ENCODE peak calls at places on chromosomes 7 and 10, in six cellular contexts. B is Calu3; J is SW 1271; U is dorsolateral prefrontal cortex; P is activated naive CD4-positive, alpha-beta T cell treated with anti-CD3 and anti-CD28 coated beads, Interleukin-2, amount 50 U/mL, for 16 hours; I is Caki2. W is an unnamed sample.

GRCh38 chr10:132942101-132942739 is at the start of gene CFAP46:
- DNase-seq in B (peak; percentile 61), J (no peak), U (peak; percentile 79), P (peak; percentile 38), I (no peak), W (peak; percentile 63)

GRCh38 chr7:148941598-148942280 is 57.6 kb upstream of the EZH2 start:
- DNase-seq in B (peak; percentile 79), J (peak; percentile 23), U (no peak), P (peak; percentile 75), I (peak; percentile 65), W (peak; percentile 91)

GRCh38 chr10:124473070-124473469 is 11.4 kb downstream of the LHPP start:
- DNase-seq in B (no peak), J (no peak), U (no peak), P (no peak), I (no peak), W (no peak)

GRCh38 chr7:132049462-132050304 is 493.3 kb upstream of the PODXL start:
- DNase-seq in B (peak; percentile 70), J (no peak), U (no peak), P (peak; percentile 13), I (peak; percentile 20), W (peak; percentile 64)

GRCh38 chr10:116263870-116264269 is 9.1 kb downstream of the GFRA1 start:
- DNase-seq in B (no peak), J (no peak), U (no peak), P (no peak), I (no peak), W (no peak)

GRCh38 chr10:7407368-7408002 is 3.3 kb downstream of the SFMBT2 start:
- DNase-seq in B (no peak), J (no peak), U (no peak), P (no peak), I (no peak), W (no peak)

GRCh38 chr10:86868353-86868752 is 89.1 kb downstream of the MMRN2 start:
- DNase-seq in B (no peak), J (no peak), U (no peak), P (no peak), I (peak; percentile 79), W (peak; percentile 55)

GRCh38 chr7:103857435-103857834 is 132.0 kb downstream of the RELN start:
- DNase-seq in B (no peak), J (no peak), U (no peak), P (no peak), I (no peak), W (peak; percentile 66)

GRCh38 chr7:2981103-2981480 is 62.6 kb downstream of the CARD11 start:
- DNase-seq in B (no peak), J (no peak), U (no peak), P (no peak), I (no peak), W (no peak)

GRCh38 chr10:104925232-104925851 is 284.3 kb downstream of the SORCS3 start:
- DNase-seq in B (peak; percentile 55), J (no peak), U (no peak), P (peak; percentile 16), I (no peak), W (peak; percentile 43)

GRCh38 chr10:98488669-98489430 is 42.1 kb upstream of the HPS1 start:
- DNase-seq in B (peak; percentile 13), J (no peak), U (no peak), P (no peak), I (no peak), W (no peak)

GRCh38 chr10:28986117-28986792 is 302.6 kb upstream of the LYZL1 start:
- DNase-seq in B (no peak), J (no peak), U (no peak), P (no peak), I (peak; percentile 88), W (no peak)